ENCODE peak calls at places on chromosomes 1 and 21, in six cellular contexts. E is ascending aorta, I is EL, L is BE2C, K is erythroblast, M is right atrium auricular region. N is an unnamed sample.

GRCh38 chr1:90712153-90712930 is 4.8 kb downstream of the BARHL2 start:
- DNase-seq in E (no peak), I (no peak), L (no peak), K (no peak), M (no peak), N (no peak)

GRCh38 chr1:154182342-154183044 is 9.4 kb downstream of the TPM3 start:
- DNase-seq in E (peak; percentile 33), I (peak; percentile 84), L (peak; percentile 40), K (peak; percentile 74), M (peak; percentile 82), N (peak; percentile 85)

GRCh38 chr1:26692211-26692792 is 3.5 kb upstream of the ARID1A start:
- DNase-seq in E (peak; percentile 40), I (peak; percentile 94), L (peak; percentile 74), K (peak; percentile 95), M (peak; percentile 90), N (peak; percentile 81)

GRCh38 chr21:38306407-38306806 is 49.6 kb downstream of the KCNJ15 start:
- DNase-seq in E (no peak), I (peak; percentile 70), L (no peak), K (no peak), M (no peak), N (no peak)

GRCh38 chr1:2952371-2952770 is 68.9 kb upstream of the ACTRT2 start:
- DNase-seq in E (no peak), I (no peak), L (no peak), K (no peak), M (no peak), N (no peak)

GRCh38 chr1:163410073-163410522 is 88.3 kb downstream of the NUF2 start:
- DNase-seq in E (no peak), I (peak; percentile 41), L (peak; percentile 56), K (peak; percentile 46), M (no peak), N (peak; percentile 33)

GRCh38 chr1:165496493-165496892 is 47.3 kb upstream of the LRRC52 start:
- DNase-seq in E (no peak), I (no peak), L (no peak), K (no peak), M (no peak), N (no peak)

GRCh38 chr1:218665216-218665615 is 320.1 kb downstream of the TGFB2 start:
- DNase-seq in E (peak; percentile 29), I (no peak), L (no peak), K (no peak), M (peak; percentile 74), N (peak; percentile 81)

GRCh38 chr1:51760872-51761271 is 117.7 kb downstream of the NRDC start:
- DNase-seq in E (no peak), I (peak; percentile 25), L (no peak), K (no peak), M (no peak), N (no peak)